ENCODE peak calls at places on chromosomes 3 and 15, in five cellular contexts. W is HCT116, H is mesenchymal stem cell, J is ovary, V is GM23248. Y is an unnamed sample.

GRCh38 chr3:90007786-90008499 is 900.5 kb downstream of the EPHA3 start:
- DNase-seq in W (no peak), H (peak), J (peak), V (no peak), Y (no peak)

GRCh38 chr3:141530133-141530768 is 43.4 kb downstream of the RASA2 start:
- DNase-seq in W (no peak), H (peak), J (no peak), V (peak), Y (peak)

GRCh38 chr3:47512416-47513124 is 942 bp downstream of the ELP6 start:
- DNase-seq in W (no peak), H (peak), J (peak), V (peak), Y (no peak)

GRCh38 chr3:45583021-45583851 is 11.3 kb upstream of the LIMD1 start:
- DNase-seq in W (no peak), H (no peak), J (peak), V (no peak), Y (no peak)

GRCh38 chr15:71333839-71334238 is 218.6 kb downstream of the THSD4 start:
- DNase-seq in W (no peak), H (peak), J (no peak), V (peak), Y (peak)

GRCh38 chr3:140850210-140850955 is 91.3 kb upstream of the SLC25A36 start:
- DNase-seq in W (no peak), H (no peak), J (no peak), V (peak), Y (no peak)

GRCh38 chr3:98750520-98750919 is 12.6 kb upstream of the ST3GAL6 start:
- DNase-seq in W (no peak), H (no peak), J (no peak), V (no peak), Y (no peak)

GRCh38 chr15:70091649-70092461 is 5.9 kb downstream of the TLE3 start:
- DNase-seq in W (no peak), H (peak), J (no peak), V (no peak), Y (no peak)

GRCh38 chr3:25428003-25428861 is at the start of gene RARB:
- DNase-seq in W (no peak), H (peak), J (peak), V (peak), Y (peak)

GRCh38 chr3:59774613-59775012 is 724.8 kb upstream of the CFAP20DC start:
- DNase-seq in W (no peak), H (peak), J (no peak), V (peak), Y (peak)

GRCh38 chr3:16309558-16309957 is 44.5 kb downstream of the OXNAD1 start:
- DNase-seq in W (peak), H (peak), J (no peak), V (peak), Y (no peak)

GRCh38 chr15:77015651-77016320 is 20.9 kb downstream of the PSTPIP1 start:
- DNase-seq in W (no peak), H (no peak), J (no peak), V (no peak), Y (no peak)

GRCh38 chr15:52392008-52392687 is 96.5 kb upstream of the MYO5C start:
- DNase-seq in W (no peak), H (peak), J (no peak), V (peak), Y (no peak)

GRCh38 chr3:181720281-181720680 is 8.6 kb downstream of the SOX2 start:
- DNase-seq in W (no peak), H (no peak), J (no peak), V (no peak), Y (no peak)

GRCh38 chr15:36688310-36689102 is 109.1 kb downstream of the CDIN1 start:
- DNase-seq in W (no peak), H (peak), J (no peak), V (peak), Y (no peak)

GRCh38 chr15:90539789-90540188 is 10.1 kb downstream of the CRTC3 start:
- DNase-seq in W (no peak), H (no peak), J (no peak), V (no peak), Y (no peak)

GRCh38 chr3:133644768-133645167 is 17.0 kb downstream of the TOPBP1 start:
- DNase-seq in W (no peak), H (peak), J (no peak), V (peak), Y (peak)

GRCh38 chr3:5218815-5219214 is 31.3 kb downstream of the EDEM1 start:
- DNase-seq in W (no peak), H (no peak), J (no peak), V (peak), Y (no peak)

GRCh38 chr15:57158589-57158988 is 217.7 kb upstream of the CGNL1 start:
- DNase-seq in W (no peak), H (no peak), J (no peak), V (peak), Y (no peak)

GRCh38 chr3:16647668-16648067 is 42.4 kb upstream of the DAZL start:
- DNase-seq in W (no peak), H (no peak), J (no peak), V (no peak), Y (no peak)

GRCh38 chr3:128254967-128255366 is 101.7 kb downstream of the EEFSEC start:
- DNase-seq in W (no peak), H (no peak), J (no peak), V (no peak), Y (no peak)

GRCh38 chr3:9388142-9388541 is 9.3 kb upstream of the SETD5 start:
- DNase-seq in W (no peak), H (no peak), J (no peak), V (no peak), Y (no peak)

GRCh38 chr15:31277335-31278055 is 49.1 kb upstream of the KLF13 start:
- DNase-seq in W (no peak), H (no peak), J (no peak), V (no peak), Y (no peak)

GRCh38 chr15:55846108-55846707 is 103.3 kb upstream of the PRTG start:
- DNase-seq in W (peak), H (peak), J (peak), V (peak), Y (peak)

DNA sequence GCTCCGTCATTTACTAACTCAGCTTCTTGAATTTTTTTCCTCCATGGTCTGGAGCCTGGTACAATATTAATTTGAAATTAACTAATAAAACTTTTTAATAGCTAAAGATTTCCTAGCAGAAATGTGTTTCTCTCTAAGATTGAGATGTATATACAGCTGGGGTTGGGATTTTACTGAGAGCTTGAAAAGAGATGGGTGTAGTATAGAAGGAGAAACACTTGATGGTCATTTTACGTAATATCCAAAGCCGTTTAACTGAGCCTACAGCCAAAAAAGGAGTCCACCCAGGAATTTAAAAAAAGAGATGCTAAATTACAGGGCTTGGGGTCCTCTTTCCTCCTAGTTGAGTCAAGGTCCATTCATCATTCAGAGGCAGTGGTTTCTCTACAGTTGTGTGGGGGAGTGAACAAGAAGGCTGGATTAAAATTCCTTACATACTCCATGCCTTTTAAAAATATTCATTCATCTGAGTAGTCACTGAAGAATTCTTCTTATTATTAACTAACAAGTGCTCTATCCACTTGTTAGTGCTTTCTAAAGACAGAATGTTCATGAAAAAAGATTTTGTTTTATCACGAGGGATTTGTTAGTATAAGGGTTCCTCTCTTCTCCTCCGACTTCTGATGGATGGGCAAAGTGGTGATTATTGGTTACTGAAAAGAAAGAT is 255.3 kb upstream of the IL12A start:
- DNase-seq in W (no peak), H (peak), J (no peak), V (peak), Y (peak)
- H3K4me3 ChIP-seq in W (no peak), H (no peak), J (no peak), V (peak), Y (peak)

DNA sequence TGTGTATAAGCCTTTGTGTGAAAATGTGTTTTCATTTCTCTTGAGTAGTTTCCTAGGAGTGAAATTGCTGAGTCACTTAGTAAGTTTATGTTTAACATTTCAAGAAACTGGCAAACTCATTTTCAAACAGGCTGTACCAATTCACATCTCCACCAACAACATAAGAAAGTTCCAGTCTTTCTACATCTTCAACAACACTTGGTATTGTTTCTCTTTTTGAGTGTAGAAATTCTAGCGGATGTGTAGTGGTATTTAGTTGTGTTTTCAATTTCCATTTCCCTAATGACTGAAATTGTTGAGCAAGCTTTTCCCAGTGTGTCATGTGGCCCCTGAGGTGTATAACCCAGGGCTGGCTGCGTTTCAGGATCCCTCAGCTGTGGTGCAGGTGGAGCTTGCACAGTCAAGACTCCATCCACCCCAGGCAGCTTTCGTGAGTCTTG is 258.5 kb downstream of the PDCD6IP start:
- DNase-seq in W (no peak), H (peak), J (no peak), V (peak), Y (no peak)
- H3K27ac ChIP-seq in W (no peak), H (peak), J (no peak), V (no peak), Y (no peak)

DNA sequence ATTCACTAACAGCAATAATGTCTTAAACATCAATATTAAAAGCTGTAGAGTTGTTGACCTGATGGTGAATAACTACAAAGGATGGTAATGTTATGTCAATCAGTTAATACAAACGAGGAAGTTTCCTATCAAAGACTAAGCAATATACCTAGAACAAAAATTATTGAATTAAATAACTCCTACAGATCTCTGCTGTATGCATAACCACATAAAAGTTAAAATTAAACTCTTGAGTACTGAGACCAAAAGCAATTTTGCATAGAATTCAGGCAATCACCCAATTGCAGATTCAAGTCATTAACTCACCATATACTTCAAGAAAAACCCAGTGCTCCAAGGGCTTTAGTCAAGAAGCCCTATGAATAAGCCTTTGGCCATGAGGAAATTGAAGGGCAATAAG is 518.8 kb downstream of the MECOM start:
- DNase-seq in W (no peak), H (no peak), J (no peak), V (peak), Y (no peak)
- H3K4me3 ChIP-seq in W (no peak), H (no peak), J (no peak), V (peak), Y (peak)

GRCh38 chr15:47719730-47720129 is 2.4 kb downstream of the SEMA6D start:
- DNase-seq in W (no peak), H (peak), J (no peak), V (no peak), Y (no peak)

GRCh38 chr15:47720555-47720954 is 3.2 kb downstream of the SEMA6D start:
- DNase-seq in W (no peak), H (no peak), J (no peak), V (peak), Y (no peak)

GRCh38 chr15:47715856-47716445 is 1.4 kb upstream of the SEMA6D start:
- DNase-seq in W (no peak), H (peak), J (peak), V (peak), Y (no peak)

GRCh38 chr15:47717036-47717611 is at the start of gene SEMA6D:
- DNase-seq in W (no peak), H (peak), J (peak), V (peak), Y (peak)

DNA sequence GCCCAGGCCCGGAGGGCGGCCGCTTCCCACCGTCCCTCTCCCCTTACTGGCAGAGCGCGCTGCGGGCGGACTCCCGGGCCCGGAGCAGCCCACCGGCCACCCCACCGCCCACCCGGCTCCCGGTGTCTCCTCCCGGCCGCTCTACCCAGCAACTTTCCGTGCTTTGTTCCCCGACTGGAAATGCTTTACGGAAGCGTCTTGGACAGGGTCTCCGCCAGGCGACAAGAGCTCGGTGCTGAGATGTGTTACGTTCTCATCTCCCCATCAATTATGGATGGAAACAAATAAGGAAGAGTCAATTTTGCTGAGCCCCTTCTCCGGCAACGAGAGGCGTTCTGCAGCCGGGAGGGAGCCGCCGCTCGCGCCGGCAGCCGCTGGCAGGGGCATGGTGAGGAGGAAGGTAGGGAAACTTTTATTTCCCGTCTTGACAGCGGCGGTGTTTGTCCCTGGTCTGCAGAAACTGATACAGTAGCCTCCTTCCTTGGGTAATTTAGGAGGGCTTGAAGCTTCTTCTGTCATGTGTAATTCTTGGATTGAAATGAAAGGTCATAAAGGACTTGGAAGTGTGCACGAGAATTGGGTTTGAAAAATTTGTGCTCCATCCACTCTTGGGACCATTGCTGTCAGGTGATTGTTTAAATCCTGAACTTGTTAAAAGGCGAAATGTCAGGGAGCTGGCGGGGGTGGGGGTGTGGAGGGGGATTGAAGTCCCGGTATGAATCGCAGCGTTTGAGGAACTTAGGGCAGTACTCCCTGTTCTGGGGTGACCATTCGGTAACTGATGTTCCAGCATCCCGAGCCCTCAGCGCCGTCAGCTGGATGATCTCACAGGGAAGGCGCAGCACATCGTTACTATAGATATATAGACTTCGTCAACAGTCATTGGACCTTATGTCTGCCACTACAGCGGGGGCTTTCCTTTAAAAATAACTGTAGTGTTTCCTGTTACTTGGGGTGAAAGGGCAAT is 1.5 kb downstream of the SEMA6D start:
- DNase-seq in W (no peak), H (peak), J (peak), V (peak), Y (no peak)
- H3K27ac ChIP-seq in W (no peak), H (no peak), J (peak), V (no peak), Y (peak)

DNA sequence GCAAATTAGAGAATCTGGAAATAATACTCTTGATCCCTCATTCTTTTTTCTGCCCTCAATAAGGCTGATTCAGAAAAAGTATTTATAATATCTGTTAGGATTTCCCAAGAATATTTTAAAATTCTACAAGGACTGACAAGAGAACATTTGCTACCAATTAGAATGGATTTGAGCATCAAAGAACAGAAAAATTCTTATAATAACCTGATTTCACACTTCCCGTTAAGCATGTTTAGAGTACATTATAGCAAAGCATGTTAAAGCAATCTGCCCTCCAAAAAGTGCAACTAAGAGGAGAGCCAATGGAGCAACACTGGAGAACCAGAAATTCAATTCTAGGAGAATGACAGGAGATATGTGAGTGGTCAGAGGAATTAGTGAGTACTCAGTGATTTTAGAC is 57.2 kb downstream of the THBS1 start:
- DNase-seq in W (no peak), H (no peak), J (no peak), V (no peak), Y (no peak)
- H3K4me3 ChIP-seq in W (no peak), H (no peak), J (no peak), V (no peak), Y (no peak)

DNA sequence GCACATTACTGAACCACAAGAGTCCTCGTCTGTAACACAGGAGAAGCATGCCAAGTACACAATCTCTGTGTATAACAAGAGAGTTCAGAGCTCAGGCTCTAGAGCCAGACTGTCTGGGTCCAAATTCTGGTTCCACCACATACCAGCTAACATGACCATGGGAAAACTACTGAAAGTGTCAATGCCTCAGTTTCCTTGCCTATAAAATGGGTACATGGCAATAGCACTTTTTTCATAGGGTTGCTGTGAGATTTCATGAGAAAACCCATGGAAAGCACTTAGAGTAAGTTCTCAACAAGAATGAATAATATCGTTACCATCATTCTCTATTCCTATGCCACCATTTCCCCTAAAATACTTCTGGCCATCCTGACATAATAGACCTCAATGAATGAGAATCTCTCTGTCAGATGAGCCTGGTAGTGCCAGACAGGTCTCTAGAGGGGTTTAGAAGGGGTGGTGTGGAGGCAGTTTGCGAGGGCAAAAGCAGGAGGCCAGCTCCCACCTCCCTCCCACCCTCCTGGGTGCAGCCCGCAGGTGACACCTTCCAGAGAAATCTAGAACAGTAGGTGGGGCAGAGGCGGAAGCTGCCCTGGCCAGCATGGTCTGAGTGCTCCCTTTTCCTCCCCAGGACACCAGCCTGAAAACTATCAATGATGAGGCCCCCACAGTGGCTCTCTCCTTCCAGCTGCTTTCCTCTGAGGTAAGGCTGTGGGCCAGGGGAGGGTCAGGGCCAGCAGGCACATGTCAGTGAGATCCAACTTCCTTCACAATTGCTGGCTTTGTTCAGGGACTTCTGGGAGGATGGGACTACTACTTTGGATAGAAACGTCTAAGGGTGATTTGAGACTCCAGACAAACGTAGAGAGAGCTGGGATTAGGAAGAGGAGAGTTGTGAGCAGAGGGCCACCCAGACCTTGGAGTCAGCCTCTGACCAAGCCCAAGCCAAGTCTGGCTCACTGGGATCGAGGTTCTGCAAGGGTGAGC is 45.3 kb downstream of the CCDC33 start:
- DNase-seq in W (no peak), H (no peak), J (no peak), V (no peak), Y (no peak)
- H3K27ac ChIP-seq in W (no peak), H (no peak), J (no peak), V (no peak), Y (no peak)

GRCh38 chr3:83216919-83217594 is 1455.6 kb upstream of the GBE1 start:
- DNase-seq in W (no peak), H (no peak), J (no peak), V (no peak), Y (no peak)
- H3K4me3 ChIP-seq in W (no peak), H (no peak), J (no peak), V (no peak), Y (no peak)

GRCh38 chr3:14406336-14406735 is 3.9 kb downstream of the SLC6A6 start:
- DNase-seq in W (no peak), H (no peak), J (no peak), V (no peak), Y (no peak)
- H3K27ac ChIP-seq in W (no peak), H (no peak), J (no peak), V (no peak), Y (no peak)

GRCh38 chr3:13414040-13414729 is 5.9 kb downstream of the NUP210 start:
- DNase-seq in W (no peak), H (no peak), J (no peak), V (no peak), Y (no peak)
- H3K4me3 ChIP-seq in W (no peak), H (no peak), J (no peak), V (no peak), Y (no peak)

DNA sequence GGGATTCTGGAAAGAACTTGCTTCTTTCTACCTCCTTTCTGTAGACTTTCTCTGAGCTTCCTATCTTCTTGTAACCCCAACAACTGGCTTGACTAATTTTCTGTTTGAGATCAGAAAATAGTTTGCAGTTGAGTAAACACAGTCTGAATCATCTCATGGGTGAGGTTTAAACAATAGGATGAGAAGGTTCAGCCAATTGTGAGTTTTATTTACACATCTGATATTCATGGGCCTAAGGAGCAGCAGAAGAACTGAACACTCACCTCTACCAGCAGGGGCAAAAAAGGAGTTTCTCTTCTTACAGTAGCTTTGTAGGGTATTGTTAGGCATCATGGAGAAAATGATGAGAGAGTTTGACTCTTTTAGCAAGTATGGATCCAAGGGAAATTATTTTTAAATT is 54.2 kb downstream of the DTWD1 start:
- DNase-seq in W (no peak), H (peak), J (no peak), V (peak), Y (peak)
- H3K27ac ChIP-seq in W (no peak), H (no peak), J (peak), V (peak), Y (no peak)